ENCODE peak calls at places on chromosome 20, in four cellular contexts. P is heart left ventricle, G is uterus, S is tibial artery. Q is an unnamed sample. For H3K9me3, the result is how much of the 10 kb centered on the place peaks cover.

GRCh38 chr20:53608071-53608455 is 14.4 kb upstream of the ZNF217 start:
- DNase-seq in P (no peak), G (no peak), S (peak), Q (no peak)

GRCh38 chr20:62066983-62067433 is 1.3 kb upstream of the TAF4 start:
- DNase-seq in P (no peak), G (no peak), S (no peak), Q (no peak)

GRCh38 chr20:32035398-32035852 is 16.6 kb upstream of the HCK start:
- DNase-seq in P (no peak), G (no peak), S (no peak), Q (no peak)

GRCh38 chr20:50464026-50464724 is 46.0 kb upstream of the PTPN1 start:
- DNase-seq in P (peak), G (peak), S (no peak), Q (peak)

GRCh38 chr20:17024513-17025105 is 202.2 kb upstream of the PCSK2 start:
- DNase-seq in P (no peak), G (no peak), S (no peak), Q (no peak)

GRCh38 chr20:23622839-23623343 is 14.9 kb downstream of the CST3 start:
- DNase-seq in P (peak), G (peak), S (peak), Q (peak)

GRCh38 chr20:63147532-63147931 is 68.4 kb downstream of the YTHDF1 start:
- DNase-seq in P (no peak), G (no peak), S (no peak), Q (no peak)

GRCh38 chr20:23114018-23114417 is 27.9 kb upstream of the CD93 start:
- DNase-seq in P (peak), G (no peak), S (peak), Q (peak)

GRCh38 chr20:42938486-42939205 is 251.1 kb downstream of the PTPRT start:
- DNase-seq in P (no peak), G (no peak), S (no peak), Q (no peak)

GRCh38 chr20:62059926-62060630 is 5.6 kb downstream of the TAF4 start:
- DNase-seq in P (no peak), G (no peak), S (no peak), Q (no peak)

GRCh38 chr20:25477156-25477882 is 69.8 kb downstream of the GINS1 start:
- DNase-seq in P (no peak), G (no peak), S (no peak), Q (no peak)

GRCh38 chr20:51553897-51554504 is 11.5 kb upstream of the NFATC2 start:
- DNase-seq in P (no peak), G (no peak), S (no peak), Q (no peak)

GRCh38 chr20:34774886-34775285 is 50.6 kb downstream of the NCOA6 start:
- DNase-seq in P (no peak), G (no peak), S (no peak), Q (no peak)

GRCh38 chr20:50138479-50139393 is 14.8 kb downstream of the PEDS1 start:
- DNase-seq in P (no peak), G (no peak), S (no peak), Q (peak)

GRCh38 chr20:19975436-19975799 is 41.7 kb upstream of the NAA20 start:
- DNase-seq in P (peak), G (no peak), S (no peak), Q (peak)

GRCh38 chr20:33063271-33063670 is 9.6 kb downstream of the BPIFB3 start:
- DNase-seq in P (no peak), G (no peak), S (no peak), Q (no peak)

GRCh38 chr20:35617397-35618031 is 1.9 kb downstream of the SPAG4 start:
- DNase-seq in P (peak), G (peak), S (peak), Q (peak)

DNA sequence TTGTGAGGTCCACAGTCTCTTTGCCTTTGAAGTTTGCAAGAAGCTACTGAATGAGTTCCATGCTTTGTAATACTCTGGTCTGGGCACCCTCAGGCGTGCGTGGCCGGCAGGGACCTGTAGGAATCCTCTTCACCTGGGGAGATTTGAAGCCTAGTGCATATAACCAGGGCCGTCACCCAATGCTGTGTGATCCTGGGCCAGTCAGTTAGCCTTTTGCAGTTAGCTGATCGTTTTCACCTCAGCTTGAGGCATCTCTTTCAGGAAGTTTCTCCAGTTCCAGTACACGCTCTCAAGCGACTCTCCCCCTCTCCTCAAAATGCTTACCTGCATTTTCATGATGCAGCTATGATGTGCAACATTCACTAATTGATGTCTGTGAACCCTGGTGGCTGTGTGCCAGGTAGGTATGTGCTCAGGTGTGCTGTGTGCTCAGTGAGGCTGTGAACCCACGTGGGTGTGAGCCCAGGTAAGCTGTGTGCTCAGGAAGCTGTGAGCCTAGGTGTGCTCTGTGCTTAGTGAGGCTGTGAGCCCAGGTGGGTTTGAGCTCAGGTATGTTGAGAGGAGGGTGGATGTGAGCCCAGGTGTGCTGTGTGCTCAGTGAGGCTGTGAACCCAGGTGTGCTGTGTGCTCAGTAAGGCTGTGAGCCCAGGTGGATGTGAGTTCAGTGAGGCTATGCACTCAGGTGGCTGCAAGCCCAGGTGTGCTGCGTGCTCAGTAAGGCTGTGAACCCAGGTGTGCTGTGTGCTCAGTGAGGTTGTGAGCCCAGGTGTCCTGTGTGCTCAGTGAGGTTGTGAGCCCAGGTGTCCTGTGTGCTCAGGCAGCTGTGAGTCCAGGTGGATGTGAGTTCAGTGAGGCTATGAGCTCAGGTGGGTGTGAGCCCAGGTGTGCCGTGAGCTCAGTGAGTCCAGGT is 120.4 kb downstream of the PHACTR3 start:
- DNase-seq in P (no peak), G (no peak), S (no peak), Q (no peak)
- H3K9me3 ChIP-seq in P (under half), G (under half), S (under half), Q (under half)

GRCh38 chr20:58869662-58870227 is 17.2 kb downstream of the GNAS start:
- DNase-seq in P (no peak), G (no peak), S (no peak), Q (no peak)
- H3K9me3 ChIP-seq in P (under half), G (under half), S (under half), Q (under half)

GRCh38 chr20:56117350-56117749 is 112.0 kb upstream of the CBLN4 start:
- DNase-seq in P (no peak), G (no peak), S (no peak), Q (no peak)
- H3K9me3 ChIP-seq in P (under half), G (under half), S (under half), Q (under half)

GRCh38 chr20:45269754-45270270 is 15.4 kb upstream of the SLPI start:
- DNase-seq in P (no peak), G (no peak), S (no peak), Q (no peak)

GRCh38 chr20:45269056-45269455 is 14.7 kb upstream of the SLPI start:
- DNase-seq in P (no peak), G (no peak), S (no peak), Q (no peak)

GRCh38 chr20:45268531-45268930 is 14.2 kb upstream of the SLPI start:
- DNase-seq in P (no peak), G (no peak), S (no peak), Q (no peak)

GRCh38 chr20:45266977-45267376 is 12.6 kb upstream of the SLPI start:
- DNase-seq in P (no peak), G (no peak), S (no peak), Q (no peak)
- H3K9me3 ChIP-seq in P (under half), G (under half), S (under half), Q (under half)

GRCh38 chr20:56001890-56002289 is 3.4 kb downstream of the CBLN4 start:
- DNase-seq in P (no peak), G (no peak), S (no peak), Q (no peak)
- H3K9me3 ChIP-seq in P (under half), G (under half), S (under half), Q (under half)

GRCh38 chr20:12156252-12156651 is 238.6 kb downstream of the BTBD3 start:
- DNase-seq in P (no peak), G (no peak), S (no peak), Q (no peak)
- H3K9me3 ChIP-seq in P (under half), G (under half), S (under half), Q (under half)

Q was measured in gastrocnemius medialis.